ENCODE peak calls at places on chromosome 15, in four cellular contexts. P is cardiac fibroblast, E is ACHN, X is posterior cingulate gyrus. T is an unnamed sample.
A peak's percentile ranks its signal among the peaks of the same experiment; 100 is the strongest.

GRCh38 chr15:96331942-96332853 is 1.7 kb downstream of the NR2F2 start:
- DNase-seq in P (peak; percentile 54), E (peak; percentile 44), X (no peak), T (no peak)

GRCh38 chr15:71937650-71938311 is 127.4 kb downstream of the NR2E3 start:
- DNase-seq in P (no peak), E (no peak), X (no peak), T (no peak)

GRCh38 chr15:48652510-48653076 is 7.1 kb upstream of the FBN1 start:
- DNase-seq in P (no peak), E (no peak), X (no peak), T (no peak)

GRCh38 chr15:77633134-77633912 is 611 bp upstream of the LINGO1 start:
- DNase-seq in P (peak; percentile 86), E (peak; percentile 79), X (peak; percentile 92), T (peak; percentile 78)

GRCh38 chr15:78761020-78761419 is 50.2 kb downstream of the ADAMTS7 start:
- DNase-seq in P (no peak), E (no peak), X (no peak), T (no peak)

GRCh38 chr15:52162260-52162659 is 28.9 kb downstream of the GNB5 start:
- DNase-seq in P (no peak), E (no peak), X (no peak), T (no peak)

GRCh38 chr15:57436166-57436565 is 59.9 kb downstream of the CGNL1 start:
- DNase-seq in P (no peak), E (no peak), X (no peak), T (no peak)

GRCh38 chr15:27365441-27365840 is 394.5 kb downstream of the GABRG3 start:
- DNase-seq in P (no peak), E (no peak), X (no peak), T (no peak)

GRCh38 chr15:89647191-89647851 is 7.9 kb downstream of the KIF7 start:
- DNase-seq in P (peak; percentile 72), E (peak; percentile 15), X (peak; percentile 55), T (no peak)

GRCh38 chr15:92819312-92820232 is 80.6 kb upstream of the CHD2 start:
- DNase-seq in P (no peak), E (no peak), X (peak; percentile 20), T (no peak)

GRCh38 chr15:73686781-73687256 is 2.6 kb downstream of the CD276 start:
- DNase-seq in P (peak; percentile 87), E (peak; percentile 55), X (no peak), T (no peak)

GRCh38 chr15:99015677-99016568 is 8.3 kb upstream of the PGPEP1L start:
- DNase-seq in P (no peak), E (no peak), X (no peak), T (no peak)

GRCh38 chr15:94467034-94467433 is 235.7 kb downstream of the MCTP2 start:
- DNase-seq in P (no peak), E (peak; percentile 30), X (no peak), T (no peak)

GRCh38 chr15:100097342-100097899 is 244.4 kb downstream of the ADAMTS17 start:
- DNase-seq in P (no peak), E (no peak), X (no peak), T (no peak)

GRCh38 chr15:68528891-68529290 is 49.9 kb upstream of the CORO2B start:
- DNase-seq in P (peak; percentile 80), E (no peak), X (no peak), T (no peak)

GRCh38 chr15:92009162-92009561 is 155.7 kb downstream of the SLCO3A1 start:
- DNase-seq in P (no peak), E (no peak), X (no peak), T (no peak)

GRCh38 chr15:73910904-73911303 is 15.4 kb upstream of the LOXL1 start:
- DNase-seq in P (no peak), E (no peak), X (no peak), T (no peak)

GRCh38 chr15:72113347-72114031 is 4.5 kb downstream of the MYO9A start:
- DNase-seq in P (no peak), E (no peak), X (no peak), T (no peak)

GRCh38 chr15:65338366-65338765 is 33.9 kb downstream of the RNU5B-1 start:
- DNase-seq in P (no peak), E (no peak), X (no peak), T (no peak)

GRCh38 chr15:75167588-75168076 is 34.0 kb upstream of the C15orf39 start:
- DNase-seq in P (peak; percentile 55), E (no peak), X (no peak), T (no peak)

GRCh38 chr15:41983621-41984571 is 11.5 kb upstream of the EHD4 start:
- DNase-seq in P (no peak), E (no peak), X (no peak), T (no peak)